ENCODE peak calls at places on chromosomes 13 and 19, in eight cellular contexts. T, O, F, Z, J, B, A and M are unnamed samples.

GRCh38 chr19:53981408-53981998 is 9.9 kb upstream of the CACNG6 start:
- DNase-seq in O (no peak), B (no peak), F (no peak), T (no peak), A (no peak), J (no peak), Z (no peak), M (no peak)

GRCh38 chr13:39313721-39314120 is 275.5 kb downstream of the NHLRC3 start:
- DNase-seq in A (no peak), Z (no peak), T (no peak), J (no peak), O (no peak), F (no peak), B (peak; percentile 47), M (no peak)

GRCh38 chr13:112756967-112757758 is 67.3 kb downstream of the ATP11A start:
- DNase-seq in O (no peak), J (no peak), A (no peak), B (no peak), F (no peak), T (no peak), Z (no peak), M (no peak)

GRCh38 chr13:26480246-26480855 is 77.1 kb upstream of the WASF3 start:
- DNase-seq in J (no peak), T (no peak), F (no peak), O (no peak), Z (no peak), A (no peak), B (no peak), M (no peak)

GRCh38 chr19:923551-924211 is 2.2 kb upstream of the ARID3A start:
- DNase-seq in F (no peak), Z (no peak), B (no peak), A (no peak), T (no peak), O (no peak), J (no peak), M (no peak)

GRCh38 chr13:31815361-31816144 is 76.2 kb downstream of the RXFP2 start:
- DNase-seq in A (no peak), F (no peak), J (no peak), B (no peak), T (no peak), Z (no peak), O (no peak), M (no peak)

GRCh38 chr13:33284016-33284415 is 1.5 kb downstream of the STARD13 start:
- DNase-seq in T (no peak), J (no peak), Z (no peak), F (no peak), O (no peak), B (no peak), A (no peak), M (no peak)

GRCh38 chr13:56869671-56870070 is 271.0 kb upstream of the PRR20A start:
- DNase-seq in O (no peak), J (no peak), F (no peak), T (no peak), B (no peak), Z (no peak), A (no peak), M (no peak)

GRCh38 chr13:59488436-59488835 is 675.3 kb downstream of the DIAPH3 start:
- DNase-seq in O (no peak), Z (no peak), T (no peak), F (no peak), B (no peak), A (no peak), J (no peak), M (no peak)

GRCh38 chr19:13094771-13095392 is 7.8 kb downstream of the LYL1 start:
- DNase-seq in T (no peak), O (no peak), Z (peak; percentile 67), B (no peak), J (no peak), A (no peak), F (no peak), M (peak; percentile 24)

GRCh38 chr19:2777952-2778683 is 5.0 kb downstream of the SGTA start:
- DNase-seq in Z (no peak), O (no peak), T (no peak), F (no peak), A (no peak), J (no peak), B (no peak), M (no peak)

GRCh38 chr19:49800771-49801170 is 12.3 kb downstream of the FUZ start:
- DNase-seq in Z (no peak), B (no peak), A (no peak), O (no peak), F (no peak), J (no peak), T (no peak), M (no peak)

GRCh38 chr13:53198017-53198416 is 169.4 kb downstream of the OLFM4 start:
- DNase-seq in T (no peak), B (no peak), Z (no peak), A (no peak), F (no peak), O (no peak), J (no peak), M (no peak)

GRCh38 chr19:19782783-19783182 is 38.8 kb downstream of the ZNF506 start:
- DNase-seq in Z (no peak), J (no peak), A (no peak), B (no peak), O (no peak), F (no peak), T (no peak), M (no peak)

GRCh38 chr19:1267441-1268391 is 1.4 kb upstream of the CIRBP start:
- DNase-seq in T (no peak), J (no peak), O (peak; percentile 32), F (peak; percentile 57), A (no peak), Z (no peak), B (no peak), M (no peak)

GRCh38 chr13:109666656-109667448 is 119.5 kb downstream of the IRS2 start:
- DNase-seq in T (no peak), O (no peak), A (no peak), B (peak; percentile 5), F (no peak), J (no peak), Z (no peak), M (no peak)

GRCh38 chr13:34207872-34208271 is 389.9 kb downstream of the RFC3 start:
- DNase-seq in J (no peak), F (no peak), A (no peak), B (no peak), T (no peak), Z (no peak), O (no peak), M (no peak)

GRCh38 chr19:48478339-48479061 is 9.3 kb downstream of the CYTH2 start:
- DNase-seq in F (no peak), A (no peak), J (no peak), B (no peak), Z (no peak), T (no peak), O (no peak), M (no peak)

GRCh38 chr13:25541434-25542123 is 169.8 kb downstream of the ATP8A2 start:
- DNase-seq in A (no peak), F (no peak), J (no peak), T (no peak), Z (no peak), O (no peak), B (no peak), M (no peak)

GRCh38 chr13:106651442-106651841 is 83.5 kb upstream of the ARGLU1 start:
- DNase-seq in F (no peak), O (no peak), A (no peak), B (no peak), Z (no peak), J (no peak), T (no peak), M (no peak)